ENCODE peak calls at places on chromosomes 16 and 17, in six cellular contexts. One of them, this sample, is unnamed.

GRCh38 chr16:29727452-29727851 is 18.3 kb downstream of the C16orf54 start:
- DNase-seq in ascending aorta: no peak
- DNase-seq in A549: no peak
- DNase-seq in spleen: no peak
- DNase-seq in WERI-Rb-1: no peak
- DNase-seq in AG10803: no peak
- DNase-seq in this sample: no peak

GRCh38 chr17:83180264-83180995 is 101.0 kb downstream of the METRNL start:
- DNase-seq in ascending aorta: no peak
- DNase-seq in A549: no peak
- DNase-seq in spleen: no peak
- DNase-seq in WERI-Rb-1: peak
- DNase-seq in AG10803: no peak
- DNase-seq in this sample: no peak

GRCh38 chr17:10754109-10754508 is 24.3 kb upstream of the TMEM220 start:
- DNase-seq in ascending aorta: no peak
- DNase-seq in A549: peak
- DNase-seq in spleen: no peak
- DNase-seq in WERI-Rb-1: peak
- DNase-seq in AG10803: peak
- DNase-seq in this sample: no peak

GRCh38 chr16:17339764-17340541 is 130.8 kb downstream of the XYLT1 start:
- DNase-seq in ascending aorta: no peak
- DNase-seq in A549: no peak
- DNase-seq in spleen: no peak
- DNase-seq in WERI-Rb-1: no peak
- DNase-seq in AG10803: no peak
- DNase-seq in this sample: no peak

GRCh38 chr16:59259074-59259963 is 525.2 kb upstream of the GOT2 start:
- DNase-seq in ascending aorta: no peak
- DNase-seq in A549: no peak
- DNase-seq in spleen: no peak
- DNase-seq in WERI-Rb-1: no peak
- DNase-seq in AG10803: peak
- DNase-seq in this sample: no peak

GRCh38 chr17:17783121-17783824 is 53.5 kb downstream of the SREBF1 start:
- DNase-seq in ascending aorta: no peak
- DNase-seq in A549: no peak
- DNase-seq in spleen: peak
- DNase-seq in WERI-Rb-1: peak
- DNase-seq in AG10803: no peak
- DNase-seq in this sample: peak

GRCh38 chr17:82152556-82153294 is 54.7 kb upstream of the FASN start:
- DNase-seq in ascending aorta: no peak
- DNase-seq in A549: no peak
- DNase-seq in spleen: peak
- DNase-seq in WERI-Rb-1: no peak
- DNase-seq in AG10803: no peak
- DNase-seq in this sample: no peak

GRCh38 chr17:18094409-18094807 is 6.7 kb downstream of the DRG2 start:
- DNase-seq in ascending aorta: no peak
- DNase-seq in A549: no peak
- DNase-seq in spleen: no peak
- DNase-seq in WERI-Rb-1: no peak
- DNase-seq in AG10803: no peak
- DNase-seq in this sample: no peak

GRCh38 chr16:69796285-69797118 is 34.4 kb downstream of the WWP2 start:
- DNase-seq in ascending aorta: no peak
- DNase-seq in A549: peak
- DNase-seq in spleen: no peak
- DNase-seq in WERI-Rb-1: peak
- DNase-seq in AG10803: peak
- DNase-seq in this sample: no peak

GRCh38 chr16:28567292-28567691 is 13.6 kb downstream of the SGF29 start:
- DNase-seq in ascending aorta: no peak
- DNase-seq in A549: no peak
- DNase-seq in spleen: no peak
- DNase-seq in WERI-Rb-1: no peak
- DNase-seq in AG10803: no peak
- DNase-seq in this sample: no peak

GRCh38 chr17:59763861-59764260 is 56.4 kb downstream of the VMP1 start:
- DNase-seq in ascending aorta: no peak
- DNase-seq in A549: no peak
- DNase-seq in spleen: no peak
- DNase-seq in WERI-Rb-1: no peak
- DNase-seq in AG10803: peak
- DNase-seq in this sample: no peak

GRCh38 chr17:36921131-36921851 is 16.0 kb upstream of the LHX1 start:
- DNase-seq in ascending aorta: no peak
- DNase-seq in A549: peak
- DNase-seq in spleen: no peak
- DNase-seq in WERI-Rb-1: peak
- DNase-seq in AG10803: no peak
- DNase-seq in this sample: no peak

GRCh38 chr16:82585675-82586074 is 41.1 kb upstream of the CDH13 start:
- DNase-seq in ascending aorta: no peak
- DNase-seq in A549: no peak
- DNase-seq in spleen: no peak
- DNase-seq in WERI-Rb-1: no peak
- DNase-seq in AG10803: peak
- DNase-seq in this sample: no peak

GRCh38 chr17:27759528-27759927 is 40.8 kb downstream of the NOS2 start:
- DNase-seq in ascending aorta: no peak
- DNase-seq in A549: no peak
- DNase-seq in spleen: no peak
- DNase-seq in WERI-Rb-1: no peak
- DNase-seq in AG10803: no peak
- DNase-seq in this sample: no peak

GRCh38 chr17:82338858-82339633 is 5.5 kb upstream of the SECTM1 start:
- DNase-seq in ascending aorta: no peak
- DNase-seq in A549: peak
- DNase-seq in spleen: peak
- DNase-seq in WERI-Rb-1: no peak
- DNase-seq in AG10803: peak
- DNase-seq in this sample: no peak

GRCh38 chr17:61371179-61371578 is 28.5 kb upstream of the TBX2 start:
- DNase-seq in ascending aorta: no peak
- DNase-seq in A549: no peak
- DNase-seq in spleen: no peak
- DNase-seq in WERI-Rb-1: no peak
- DNase-seq in AG10803: no peak
- DNase-seq in this sample: no peak

GRCh38 chr16:23539984-23540816 is 16.9 kb downstream of the EARS2 start:
- DNase-seq in ascending aorta: no peak
- DNase-seq in A549: peak
- DNase-seq in spleen: peak
- DNase-seq in WERI-Rb-1: no peak
- DNase-seq in AG10803: no peak
- DNase-seq in this sample: no peak

GRCh38 chr17:66175892-66176291 is 16.0 kb downstream of the CEP112 start:
- DNase-seq in ascending aorta: no peak
- DNase-seq in A549: no peak
- DNase-seq in spleen: no peak
- DNase-seq in WERI-Rb-1: no peak
- DNase-seq in AG10803: no peak
- DNase-seq in this sample: no peak

GRCh38 chr17:5122586-5123342 is 6.9 kb downstream of the USP6 start:
- DNase-seq in ascending aorta: peak
- DNase-seq in A549: no peak
- DNase-seq in spleen: peak
- DNase-seq in WERI-Rb-1: peak
- DNase-seq in AG10803: no peak
- DNase-seq in this sample: peak

GRCh38 chr17:80218391-80218790 is 1.7 kb downstream of the SGSH start:
- DNase-seq in ascending aorta: no peak
- DNase-seq in A549: no peak
- DNase-seq in spleen: no peak
- DNase-seq in WERI-Rb-1: no peak
- DNase-seq in AG10803: no peak
- DNase-seq in this sample: no peak

GRCh38 chr16:82881517-82881916 is 254.7 kb downstream of the CDH13 start:
- DNase-seq in ascending aorta: no peak
- DNase-seq in A549: no peak
- DNase-seq in spleen: no peak
- DNase-seq in WERI-Rb-1: no peak
- DNase-seq in AG10803: no peak
- DNase-seq in this sample: no peak

GRCh38 chr16:15686287-15686686 is 36.2 kb downstream of the NDE1 start:
- DNase-seq in ascending aorta: no peak
- DNase-seq in A549: no peak
- DNase-seq in spleen: no peak
- DNase-seq in WERI-Rb-1: no peak
- DNase-seq in AG10803: no peak
- DNase-seq in this sample: no peak
- TF ChIP-seq CTCF in ascending aorta: no peak
- TF ChIP-seq CTCF in A549: no peak
- TF ChIP-seq CTCF in spleen: no peak
- TF ChIP-seq CTCF in WERI-Rb-1: no peak
- TF ChIP-seq CTCF in AG10803: no peak
- TF ChIP-seq CTCF in this sample: no peak

DNA sequence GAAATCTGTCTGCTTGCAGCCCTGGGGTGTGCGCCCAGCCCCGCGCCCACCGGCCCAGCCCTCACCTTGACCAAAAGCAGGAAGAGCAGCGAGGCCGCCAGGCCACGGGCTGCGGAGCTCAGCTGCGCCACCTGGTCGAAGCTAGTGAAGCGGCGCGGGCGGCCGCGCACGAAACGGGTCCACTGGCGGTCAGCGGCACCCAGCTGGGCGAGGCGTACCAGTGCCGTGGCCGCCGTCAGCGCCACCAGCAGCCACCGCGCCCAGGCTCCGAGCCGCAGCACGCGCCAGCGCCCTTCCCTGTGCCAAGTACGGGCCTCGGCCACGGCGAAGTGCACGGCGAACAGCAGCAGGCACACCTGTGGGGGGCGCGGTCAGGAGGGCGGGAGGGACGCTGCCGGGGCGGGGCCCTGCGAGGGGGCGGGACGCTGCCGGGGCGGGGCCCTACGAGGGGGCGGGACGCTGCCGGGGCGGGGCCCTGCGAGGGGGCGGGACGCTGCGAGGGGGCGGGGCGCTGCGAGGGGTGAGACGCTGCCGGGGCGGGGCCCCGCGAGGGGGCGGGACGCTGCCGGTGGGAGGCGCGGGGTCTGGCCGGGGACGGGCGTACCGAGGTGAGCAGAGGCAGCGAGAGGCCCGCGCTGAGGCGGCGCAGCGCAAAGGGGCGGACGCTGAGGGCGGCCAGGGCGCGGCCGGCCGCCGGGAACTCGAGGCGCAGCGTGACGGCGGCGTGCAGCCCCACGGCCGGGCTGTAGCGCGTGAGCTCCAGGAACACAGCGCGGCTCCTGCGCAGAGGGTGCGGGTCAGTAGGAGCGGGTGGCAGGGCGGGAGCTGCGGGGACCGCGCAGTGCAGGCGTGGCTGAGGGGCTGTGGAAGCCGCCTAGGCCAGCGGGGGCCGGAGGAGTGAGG is 43.3 kb downstream of the TSC2 start:
- DNase-seq in ascending aorta: no peak
- DNase-seq in A549: no peak
- DNase-seq in spleen: no peak
- DNase-seq in WERI-Rb-1: no peak
- DNase-seq in AG10803: no peak
- DNase-seq in this sample: peak
- TF ChIP-seq CTCF in ascending aorta: no peak
- TF ChIP-seq CTCF in A549: peak
- TF ChIP-seq CTCF in spleen: no peak
- TF ChIP-seq CTCF in WERI-Rb-1: no peak
- TF ChIP-seq CTCF in AG10803: no peak
- TF ChIP-seq CTCF in this sample: peak

GRCh38 chr17:46817151-46817900 is 1.2 kb downstream of the WNT3 start:
- DNase-seq in ascending aorta: no peak
- DNase-seq in A549: no peak
- DNase-seq in spleen: no peak
- DNase-seq in WERI-Rb-1: no peak
- DNase-seq in AG10803: no peak
- DNase-seq in this sample: no peak

GRCh38 chr17:46813920-46814319 is 4.6 kb downstream of the WNT3 start:
- DNase-seq in ascending aorta: no peak
- DNase-seq in A549: no peak
- DNase-seq in spleen: no peak
- DNase-seq in WERI-Rb-1: no peak
- DNase-seq in AG10803: no peak
- DNase-seq in this sample: no peak

GRCh38 chr17:46814446-46814845 is 4.0 kb downstream of the WNT3 start:
- DNase-seq in ascending aorta: no peak
- DNase-seq in A549: no peak
- DNase-seq in spleen: no peak
- DNase-seq in WERI-Rb-1: peak
- DNase-seq in AG10803: no peak
- DNase-seq in this sample: no peak

GRCh38 chr17:46817901-46818209 is 637 bp downstream of the WNT3 start:
- DNase-seq in ascending aorta: no peak
- DNase-seq in A549: no peak
- DNase-seq in spleen: no peak
- DNase-seq in WERI-Rb-1: no peak
- DNase-seq in AG10803: no peak
- DNase-seq in this sample: no peak

DNA sequence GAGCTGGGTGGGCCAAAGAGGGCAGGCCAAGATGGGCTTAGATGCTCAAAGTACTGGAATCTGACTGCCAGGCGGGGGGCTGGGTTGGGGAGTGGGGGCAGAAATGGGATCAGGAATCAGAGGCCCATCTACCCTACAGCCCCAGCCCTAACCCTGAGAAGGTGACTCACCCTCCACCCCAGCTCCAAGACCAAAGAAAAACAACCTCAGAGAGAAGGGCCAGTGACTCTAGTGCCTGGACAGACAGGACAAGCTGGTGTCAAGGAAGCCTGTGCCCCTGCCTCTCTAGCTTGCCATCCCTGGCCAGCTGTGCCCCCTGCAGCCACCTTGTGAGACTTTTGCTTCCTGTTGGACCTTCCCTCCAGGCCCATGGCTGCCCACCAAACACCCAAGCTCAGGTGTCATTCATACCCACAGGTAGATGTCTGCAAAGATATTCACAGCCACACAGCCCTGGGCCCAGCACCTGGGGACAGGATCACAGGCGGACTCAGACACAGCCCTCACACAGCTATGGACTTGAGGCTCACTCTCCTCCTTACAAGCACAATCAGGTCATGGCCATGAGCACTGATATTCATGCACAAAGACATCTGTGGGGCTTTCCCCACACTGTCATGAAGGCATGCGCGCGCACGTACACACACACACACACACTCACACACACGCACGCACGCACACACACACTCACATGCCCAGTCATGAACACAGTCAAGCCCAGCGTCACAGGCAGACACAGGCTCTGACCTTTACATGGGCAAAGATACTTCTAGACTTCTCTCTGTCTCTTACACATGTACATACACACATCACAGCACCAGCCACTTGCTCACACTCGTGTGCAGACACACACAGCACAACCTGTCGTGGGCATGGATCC is 2.8 kb downstream of the WNT3 start:
- DNase-seq in ascending aorta: no peak
- DNase-seq in A549: no peak
- DNase-seq in spleen: no peak
- DNase-seq in WERI-Rb-1: no peak
- DNase-seq in AG10803: no peak
- DNase-seq in this sample: no peak
- TF ChIP-seq CTCF in ascending aorta: no peak
- TF ChIP-seq CTCF in A549: no peak
- TF ChIP-seq CTCF in spleen: no peak
- TF ChIP-seq CTCF in WERI-Rb-1: no peak
- TF ChIP-seq CTCF in AG10803: no peak
- TF ChIP-seq CTCF in this sample: no peak

GRCh38 chr17:33964344-33964979 is 290.6 kb upstream of the CCL2 start:
- DNase-seq in ascending aorta: no peak
- DNase-seq in A549: no peak
- DNase-seq in spleen: no peak
- DNase-seq in WERI-Rb-1: no peak
- DNase-seq in AG10803: no peak
- DNase-seq in this sample: no peak
- TF ChIP-seq CTCF in ascending aorta: no peak
- TF ChIP-seq CTCF in A549: no peak
- TF ChIP-seq CTCF in spleen: no peak
- TF ChIP-seq CTCF in WERI-Rb-1: peak
- TF ChIP-seq CTCF in AG10803: no peak
- TF ChIP-seq CTCF in this sample: no peak